ENCODE peak calls at places on chromosomes 11 and 22, in five cellular contexts. V is uterus, U is prostate gland, R is right lobe of liver, S is heart left ventricle. C is an unnamed sample.

GRCh38 chr22:48846200-48846599 is 981.5 kb downstream of the BRD1 start:
- DNase-seq in V (no peak), U (no peak), R (no peak), S (no peak), C (no peak)

GRCh38 chr22:46058591-46059519 is 81.9 kb upstream of the WNT7B start:
- DNase-seq in V (peak), U (no peak), R (peak), S (peak), C (no peak)

GRCh38 chr11:9529333-9529648 is 44.2 kb upstream of the WEE1 start:
- DNase-seq in V (peak), U (no peak), R (no peak), S (peak), C (no peak)

GRCh38 chr11:112962854-112963367 is 1.7 kb downstream of the NCAM1 start:
- DNase-seq in V (peak), U (peak), R (peak), S (peak), C (no peak)

GRCh38 chr11:104462346-104462745 is 298.4 kb upstream of the PDGFD start:
- DNase-seq in V (peak), U (no peak), R (no peak), S (peak), C (no peak)

GRCh38 chr11:131633978-131634377 is 263.6 kb downstream of the NTM start:
- DNase-seq in V (no peak), U (no peak), R (no peak), S (no peak), C (no peak)

GRCh38 chr22:22887621-22888503 is at the start of gene IGLL5:
- DNase-seq in V (no peak), U (no peak), R (no peak), S (no peak), C (no peak)

GRCh38 chr11:117887431-117888139 is 11.1 kb upstream of the FXYD6 start:
- DNase-seq in V (no peak), U (no peak), R (peak), S (no peak), C (peak)

GRCh38 chr11:6474423-6474792 is 667 bp upstream of the TRIM3 start:
- DNase-seq in V (no peak), U (no peak), R (no peak), S (no peak), C (no peak)

GRCh38 chr11:64146036-64146943 is 19.6 kb downstream of the MACROD1 start:
- DNase-seq in V (no peak), U (no peak), R (no peak), S (peak), C (no peak)

GRCh38 chr11:77187776-77188175 is 59.7 kb downstream of the MYO7A start:
- DNase-seq in V (no peak), U (no peak), R (no peak), S (no peak), C (no peak)

GRCh38 chr11:12893787-12894672 is 115.1 kb upstream of the RASSF10 start:
- DNase-seq in V (peak), U (peak), R (peak), S (peak), C (no peak)

GRCh38 chr11:10511046-10511711 is 29.8 kb downstream of the RNF141 start:
- DNase-seq in V (no peak), U (no peak), R (no peak), S (no peak), C (no peak)

GRCh38 chr11:127381247-127381646 is 380.7 kb upstream of the KIRREL3 start:
- DNase-seq in V (no peak), U (no peak), R (no peak), S (no peak), C (no peak)

GRCh38 chr22:36775589-36775965 is 342 bp downstream of the IFT27 start:
- DNase-seq in V (peak), U (peak), R (peak), S (no peak), C (no peak)

GRCh38 chr22:42752912-42753311 is 32.2 kb upstream of the A4GALT start:
- DNase-seq in V (no peak), U (no peak), R (no peak), S (no peak), C (no peak)

GRCh38 chr22:19834599-19834998 is 20.1 kb downstream of the GNB1L start:
- DNase-seq in V (no peak), U (no peak), R (no peak), S (no peak), C (no peak)

GRCh38 chr11:5171856-5172255 is 17.3 kb upstream of the OR52A1 start:
- DNase-seq in V (no peak), U (no peak), R (no peak), S (no peak), C (no peak)

GRCh38 chr11:110026823-110027626 is 66.2 kb upstream of the ZC3H12C start:
- DNase-seq in V (no peak), U (no peak), R (no peak), S (no peak), C (no peak)

GRCh38 chr11:587978-588380 is 11.7 kb downstream of the PHRF1 start:
- DNase-seq in V (no peak), U (no peak), R (peak), S (no peak), C (no peak)

GRCh38 chr11:60924110-60924905 is at the start of gene TMEM132A:
- DNase-seq in V (peak), U (peak), R (peak), S (peak), C (no peak)

GRCh38 chr11:45233121-45233803 is 52.9 kb downstream of the SYT13 start:
- DNase-seq in V (peak), U (peak), R (peak), S (peak), C (no peak)

GRCh38 chr11:12787847-12788246 is 113.6 kb downstream of the TEAD1 start:
- DNase-seq in V (no peak), U (no peak), R (no peak), S (no peak), C (peak)

GRCh38 chr11:57320067-57320718 is 4.6 kb downstream of the TNKS1BP1 start:
- DNase-seq in V (no peak), U (no peak), R (peak), S (no peak), C (no peak)

GRCh38 chr11:74325649-74326645 is 14.5 kb upstream of the P4HA3 start:
- DNase-seq in V (peak), U (peak), R (peak), S (peak), C (peak)

GRCh38 chr22:50244420-50245213 is at the start of gene TUBGCP6:
- DNase-seq in V (peak), U (peak), R (peak), S (peak), C (no peak)
- TF ChIP-seq POLR2A in V (peak), U (peak), R (peak), S (no peak), C (peak)

GRCh38 chr11:44130751-44131150 is 35.3 kb downstream of the EXT2 start:
- DNase-seq in V (no peak), U (no peak), R (no peak), S (no peak), C (no peak)
- TF ChIP-seq CTCF in V (no peak), U (no peak), R (no peak), S (no peak), C (no peak)

GRCh38 chr22:35376728-35377472 is 4.0 kb upstream of the HMOX1 start:
- DNase-seq in V (peak), U (peak), R (peak), S (peak), C (no peak)
- TF ChIP-seq POLR2A in V (peak), U (no peak), R (no peak), S (no peak), C (no peak)

DNA sequence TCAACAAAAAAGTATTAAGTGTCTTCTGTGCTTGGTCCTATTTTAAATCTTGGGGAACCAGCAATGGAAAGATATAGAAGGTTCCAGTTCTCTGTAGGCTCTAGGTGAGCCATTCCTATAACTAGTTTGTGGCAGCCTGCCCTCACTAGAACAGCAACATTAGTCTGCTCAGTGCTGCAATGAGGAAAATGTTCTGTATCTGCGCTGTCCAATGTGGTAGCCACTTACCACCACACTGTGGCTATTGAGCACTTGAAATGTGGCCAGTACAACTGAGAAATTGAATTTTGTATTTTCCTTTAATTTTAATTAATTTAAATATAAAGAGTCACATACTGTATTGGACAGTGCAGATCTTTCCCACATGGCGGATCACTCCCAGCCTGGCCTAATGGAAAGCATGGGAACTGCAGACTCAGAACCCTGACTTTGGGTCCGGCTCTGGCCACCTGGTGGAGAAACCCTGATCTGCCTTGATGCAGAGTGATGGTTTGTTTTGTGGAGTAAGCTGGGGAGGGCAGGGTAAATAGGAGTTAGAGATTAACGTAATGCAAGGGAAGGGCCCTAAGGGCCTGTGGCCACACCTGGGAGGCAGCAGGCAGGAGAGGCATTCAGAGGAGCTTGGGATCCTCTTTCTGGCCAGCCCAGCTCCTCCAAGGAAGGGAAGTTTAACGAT is 101.0 kb downstream of the ME3 start:
- DNase-seq in V (no peak), U (no peak), R (no peak), S (no peak), C (no peak)
- TF ChIP-seq CTCF in V (no peak), U (no peak), R (peak), S (no peak), C (peak)

DNA sequence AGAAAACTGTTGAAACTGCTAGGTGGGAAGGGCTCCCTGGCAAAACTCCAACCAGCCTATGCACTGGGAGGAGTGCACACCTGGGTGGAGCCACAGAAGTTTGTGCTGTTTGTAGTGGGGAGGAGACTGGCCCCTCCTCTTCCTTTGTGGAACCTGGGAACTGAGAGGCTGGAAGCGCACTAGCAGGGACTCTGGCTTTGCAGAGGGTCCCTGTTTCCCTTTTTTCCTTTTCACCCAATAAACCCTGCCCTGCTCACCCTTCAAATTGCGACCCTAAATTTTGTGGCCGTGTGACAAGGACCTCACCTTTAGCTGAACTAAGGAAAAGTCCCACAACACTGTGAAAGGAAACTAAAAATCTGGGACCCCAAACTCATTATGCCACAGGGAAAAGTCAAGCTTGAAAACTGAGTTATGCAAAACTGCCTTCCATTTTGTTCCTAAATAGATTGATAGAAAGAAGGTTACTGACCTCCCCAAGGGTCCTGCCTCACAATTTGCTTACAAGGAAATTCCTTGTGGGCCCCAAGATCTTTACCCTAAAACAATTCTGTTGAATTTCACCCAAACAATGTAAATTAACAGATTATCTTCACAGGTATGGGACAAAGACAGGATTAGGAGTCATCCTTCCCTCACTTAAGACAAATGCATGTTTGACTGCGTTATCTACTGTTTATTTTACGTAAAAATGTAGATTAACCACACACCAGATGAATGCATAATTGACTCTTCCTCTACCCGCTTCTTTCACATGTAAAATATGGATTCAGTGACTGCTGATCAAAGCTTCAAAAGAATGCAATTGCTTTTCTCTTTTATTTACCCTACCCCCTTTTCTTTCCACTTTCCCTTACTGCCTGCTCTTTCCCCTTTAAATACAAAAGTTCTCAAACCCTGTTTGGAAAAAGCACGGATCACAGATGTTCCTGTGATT is 80.9 kb downstream of the SLC36A4 start:
- DNase-seq in V (no peak), U (no peak), R (no peak), S (no peak), C (no peak)
- TF ChIP-seq POLR2A in V (no peak), U (no peak), R (no peak), S (no peak), C (no peak)

GRCh38 chr22:24232725-24233124 is 12.2 kb downstream of the GGT5 start:
- DNase-seq in V (no peak), U (no peak), R (no peak), S (no peak), C (no peak)

GRCh38 chr22:24233235-24233634 is 11.6 kb downstream of the GGT5 start:
- DNase-seq in V (no peak), U (no peak), R (no peak), S (no peak), C (no peak)

GRCh38 chr22:24231706-24232105 is 13.2 kb downstream of the GGT5 start:
- DNase-seq in V (no peak), U (no peak), R (no peak), S (no peak), C (no peak)

GRCh38 chr22:24232124-24232523 is 12.8 kb downstream of the GGT5 start:
- DNase-seq in V (no peak), U (no peak), R (no peak), S (no peak), C (no peak)

GRCh38 chr22:24230911-24231656 is 13.8 kb downstream of the GGT5 start:
- DNase-seq in V (no peak), U (no peak), R (peak), S (no peak), C (no peak)
- TF ChIP-seq CTCF in V (no peak), U (peak), R (peak), S (peak), C (no peak)

GRCh38 chr22:44047891-44048301 is 23.8 kb downstream of the PARVB start:
- DNase-seq in V (no peak), U (no peak), R (no peak), S (no peak), C (no peak)
- TF ChIP-seq POLR2A in V (no peak), U (no peak), R (no peak), S (no peak), C (no peak)

DNA sequence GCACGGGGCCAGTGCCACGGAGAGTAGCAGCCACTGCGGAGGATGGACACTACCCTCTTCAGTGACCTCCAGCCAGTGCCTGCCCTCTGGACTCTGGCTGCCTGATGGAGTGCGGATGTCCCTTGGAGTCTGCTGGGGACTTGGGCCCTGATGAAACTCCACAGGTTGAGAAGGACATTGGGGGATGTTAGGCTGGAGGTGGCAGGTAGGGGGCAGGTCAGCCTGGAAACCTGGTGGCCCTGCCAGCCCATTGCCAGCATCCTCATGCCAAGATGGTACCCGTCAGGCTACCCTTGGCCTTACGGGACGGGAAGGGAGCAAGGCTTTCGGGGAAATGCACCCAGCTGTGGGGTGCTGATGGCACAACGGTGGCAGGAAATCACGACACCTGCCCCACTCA is 4.0 kb downstream of the CABP7 start:
- DNase-seq in V (no peak), U (no peak), R (no peak), S (no peak), C (no peak)
- TF ChIP-seq CTCF in V (no peak), U (no peak), R (no peak), S (no peak), C (no peak)